ENCODE peak calls at places on chromosome 3, in four cellular contexts. One of them, this sample, is unnamed.

GRCh38 chr3:134370611-134371451 is 3.4 kb downstream of the AMOTL2 start:
- DNase-seq in A549: no peak
- DNase-seq in K562: no peak
- DNase-seq in HepG2: no peak
- DNase-seq in this sample: no peak

GRCh38 chr3:73530030-73530411 is 94.7 kb downstream of the PDZRN3 start:
- DNase-seq in A549: no peak
- DNase-seq in K562: no peak
- DNase-seq in HepG2: no peak
- DNase-seq in this sample: no peak

GRCh38 chr3:67635806-67636205 is 18.6 kb downstream of the SUCLG2 start:
- DNase-seq in A549: no peak
- DNase-seq in K562: no peak
- DNase-seq in HepG2: no peak
- DNase-seq in this sample: no peak

GRCh38 chr3:153961498-153961897 is 159.7 kb upstream of the ARHGEF26 start:
- DNase-seq in A549: no peak
- DNase-seq in K562: no peak
- DNase-seq in HepG2: no peak
- DNase-seq in this sample: no peak

GRCh38 chr3:102163039-102163817 is 271.6 kb upstream of the ZPLD1 start:
- DNase-seq in A549: peak; percentile 93
- DNase-seq in K562: no peak
- DNase-seq in HepG2: no peak
- DNase-seq in this sample: no peak

GRCh38 chr3:193176690-193177089 is 64.3 kb upstream of the PLAAT1 start:
- DNase-seq in A549: no peak
- DNase-seq in K562: peak; percentile 1
- DNase-seq in HepG2: no peak
- DNase-seq in this sample: no peak

GRCh38 chr3:15637131-15637951 is 35.8 kb downstream of the BTD start:
- DNase-seq in A549: no peak
- DNase-seq in K562: no peak
- DNase-seq in HepG2: no peak
- DNase-seq in this sample: no peak

GRCh38 chr3:40780801-40781406 is 256.1 kb downstream of the ZNF621 start:
- DNase-seq in A549: no peak
- DNase-seq in K562: no peak
- DNase-seq in HepG2: no peak
- DNase-seq in this sample: no peak

GRCh38 chr3:90036931-90037330 is 929.5 kb downstream of the EPHA3 start:
- DNase-seq in A549: no peak
- DNase-seq in K562: no peak
- DNase-seq in HepG2: no peak
- DNase-seq in this sample: no peak

GRCh38 chr3:40574661-40575060 is 49.9 kb downstream of the ZNF621 start:
- DNase-seq in A549: no peak
- DNase-seq in K562: peak; percentile 23
- DNase-seq in HepG2: no peak
- DNase-seq in this sample: no peak

GRCh38 chr3:185732782-185733181 is 92.1 kb downstream of the IGF2BP2 start:
- DNase-seq in A549: no peak
- DNase-seq in K562: no peak
- DNase-seq in HepG2: peak; percentile 76
- DNase-seq in this sample: no peak

GRCh38 chr3:193836918-193837317 is 243.9 kb downstream of the OPA1 start:
- DNase-seq in A549: no peak
- DNase-seq in K562: peak; percentile 62
- DNase-seq in HepG2: no peak
- DNase-seq in this sample: no peak

GRCh38 chr3:192885374-192885773 is 32.3 kb downstream of the MB21D2 start:
- DNase-seq in A549: no peak
- DNase-seq in K562: no peak
- DNase-seq in HepG2: no peak
- DNase-seq in this sample: no peak

GRCh38 chr3:55968331-55968730 is 481.2 kb upstream of the WNT5A start:
- DNase-seq in A549: no peak
- DNase-seq in K562: no peak
- DNase-seq in HepG2: no peak
- DNase-seq in this sample: no peak

GRCh38 chr3:176785207-176785606 is 412.1 kb downstream of the TBL1XR1 start:
- DNase-seq in A549: no peak
- DNase-seq in K562: no peak
- DNase-seq in HepG2: no peak
- DNase-seq in this sample: no peak

GRCh38 chr3:14997941-14998340 is 50.6 kb downstream of the NR2C2 start:
- DNase-seq in A549: no peak
- DNase-seq in K562: no peak
- DNase-seq in HepG2: no peak
- DNase-seq in this sample: no peak

GRCh38 chr3:189778340-189778950 is 147.3 kb downstream of the TP63 start:
- DNase-seq in A549: no peak
- DNase-seq in K562: no peak
- DNase-seq in HepG2: no peak
- DNase-seq in this sample: no peak

GRCh38 chr3:12194209-12194608 is 35.5 kb upstream of the TIMP4 start:
- DNase-seq in A549: peak; percentile 75
- DNase-seq in K562: no peak
- DNase-seq in HepG2: no peak
- DNase-seq in this sample: no peak

GRCh38 chr3:73399106-73399505 is 225.6 kb downstream of the PDZRN3 start:
- DNase-seq in A549: no peak
- DNase-seq in K562: no peak
- DNase-seq in HepG2: no peak
- DNase-seq in this sample: no peak

GRCh38 chr3:107269081-107269480 is 108.2 kb upstream of the CCDC54 start:
- DNase-seq in A549: no peak
- DNase-seq in K562: no peak
- DNase-seq in HepG2: no peak
- DNase-seq in this sample: no peak

GRCh38 chr3:100605358-100605757 is 4.0 kb upstream of the ADGRG7 start:
- DNase-seq in A549: no peak
- DNase-seq in K562: no peak
- DNase-seq in HepG2: no peak
- DNase-seq in this sample: no peak

GRCh38 chr3:53346514-53346913 is 829 bp downstream of the DCP1A start:
- DNase-seq in A549: peak; percentile 13
- DNase-seq in K562: no peak
- DNase-seq in HepG2: peak; percentile 32
- DNase-seq in this sample: no peak

GRCh38 chr3:136334209-136334608 is 84.1 kb downstream of the PCCB start:
- DNase-seq in A549: no peak
- DNase-seq in K562: no peak
- DNase-seq in HepG2: no peak
- DNase-seq in this sample: no peak

GRCh38 chr3:166785851-166786250 is 594.2 kb downstream of the ZBBX start:
- DNase-seq in A549: no peak
- DNase-seq in K562: no peak
- DNase-seq in HepG2: no peak
- DNase-seq in this sample: no peak

GRCh38 chr3:97880267-97880666 is 58.5 kb downstream of the CRYBG3 start:
- DNase-seq in A549: no peak
- DNase-seq in K562: no peak
- DNase-seq in HepG2: peak; percentile 6
- DNase-seq in this sample: no peak

GRCh38 chr3:22392286-22392685 is 641.3 kb upstream of the ZNF385D start:
- DNase-seq in A549: no peak
- DNase-seq in K562: no peak
- DNase-seq in HepG2: no peak
- DNase-seq in this sample: no peak

GRCh38 chr3:44929782-44930181 is 46.2 kb downstream of the ZDHHC3 start:
- DNase-seq in A549: no peak
- DNase-seq in K562: no peak
- DNase-seq in HepG2: no peak
- DNase-seq in this sample: no peak

GRCh38 chr3:72907131-72907697 is 19.4 kb downstream of the GXYLT2 start:
- DNase-seq in A549: no peak
- DNase-seq in K562: no peak
- DNase-seq in HepG2: no peak
- DNase-seq in this sample: no peak

DNA sequence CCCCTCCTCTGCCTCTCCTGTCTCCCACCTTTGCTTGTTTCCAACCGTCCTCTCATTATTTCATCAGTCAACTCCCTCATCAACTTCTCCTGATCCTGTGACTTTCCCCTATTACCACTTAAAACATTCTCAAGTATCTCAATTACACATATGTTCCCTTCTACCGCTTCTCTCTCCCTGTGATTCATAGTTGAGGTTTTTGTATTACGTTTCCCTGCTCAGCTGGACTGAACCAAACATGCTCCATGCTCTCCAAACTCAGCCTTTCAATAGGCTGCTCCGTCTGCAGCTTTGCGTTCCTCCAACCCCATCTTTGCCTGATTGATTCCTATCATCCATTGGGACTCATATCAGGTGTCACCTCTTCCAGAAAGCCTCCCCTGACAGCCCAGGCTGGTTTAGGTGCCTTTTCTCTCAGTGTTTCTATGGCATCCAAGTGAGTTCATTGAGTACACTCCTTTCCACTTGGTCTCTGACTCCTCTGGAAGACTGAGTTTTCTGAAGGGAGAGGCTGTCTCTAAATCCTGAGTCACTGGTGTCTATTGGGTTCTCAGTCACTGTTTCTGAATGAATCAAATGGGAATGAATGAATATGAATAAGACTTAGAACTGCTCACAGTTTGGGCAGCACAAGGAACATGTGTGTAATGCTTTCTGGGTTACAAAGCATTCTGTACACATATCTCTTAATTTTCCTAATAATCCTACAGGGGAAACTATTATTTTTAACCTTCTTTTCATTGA is 56.4 kb downstream of the PLD1 start:
- DNase-seq in A549: no peak
- DNase-seq in K562: no peak
- DNase-seq in HepG2: no peak
- DNase-seq in this sample: no peak
- TF ChIP-seq MAX in A549: no peak
- TF ChIP-seq MAX in K562: no peak
- TF ChIP-seq MAX in HepG2: no peak
- TF ChIP-seq MAX in this sample: no peak

GRCh38 chr3:37862219-37862711 is 585 bp downstream of the CTDSPL start:
- DNase-seq in A549: peak; percentile 38
- DNase-seq in K562: peak; percentile 78
- DNase-seq in HepG2: no peak
- DNase-seq in this sample: no peak

GRCh38 chr3:37862712-37863551 is 1.3 kb downstream of the CTDSPL start:
- DNase-seq in A549: peak; percentile 42
- DNase-seq in K562: no peak
- DNase-seq in HepG2: peak; percentile 66
- DNase-seq in this sample: no peak

GRCh38 chr3:37863552-37863865 is 1.8 kb downstream of the CTDSPL start:
- DNase-seq in A549: no peak
- DNase-seq in K562: no peak
- DNase-seq in HepG2: no peak
- DNase-seq in this sample: no peak

GRCh38 chr3:37864904-37865303 is 3.2 kb downstream of the CTDSPL start:
- DNase-seq in A549: peak; percentile 15
- DNase-seq in K562: no peak
- DNase-seq in HepG2: peak; percentile 30
- DNase-seq in this sample: no peak

GRCh38 chr3:37863949-37864822 is 2.5 kb downstream of the CTDSPL start:
- DNase-seq in A549: peak; percentile 23
- DNase-seq in K562: no peak
- DNase-seq in HepG2: peak; percentile 61
- DNase-seq in this sample: no peak
- TF ChIP-seq MAFK in A549: no peak
- TF ChIP-seq MAFK in K562: no peak
- TF ChIP-seq MAFK in HepG2: no peak
- TF ChIP-seq MAFK in this sample: no peak

GRCh38 chr3:105974381-105974780 is 105.6 kb upstream of the CBLB start:
- DNase-seq in A549: no peak
- DNase-seq in K562: no peak
- DNase-seq in HepG2: no peak
- DNase-seq in this sample: no peak

GRCh38 chr3:105984837-105985236 is 116.0 kb upstream of the CBLB start:
- DNase-seq in A549: no peak
- DNase-seq in K562: no peak
- DNase-seq in HepG2: no peak
- DNase-seq in this sample: no peak

GRCh38 chr3:105976211-105976610 is 107.4 kb upstream of the CBLB start:
- DNase-seq in A549: no peak
- DNase-seq in K562: no peak
- DNase-seq in HepG2: no peak
- DNase-seq in this sample: no peak

GRCh38 chr3:105982207-105982606 is 113.4 kb upstream of the CBLB start:
- DNase-seq in A549: no peak
- DNase-seq in K562: no peak
- DNase-seq in HepG2: no peak
- DNase-seq in this sample: no peak

DNA sequence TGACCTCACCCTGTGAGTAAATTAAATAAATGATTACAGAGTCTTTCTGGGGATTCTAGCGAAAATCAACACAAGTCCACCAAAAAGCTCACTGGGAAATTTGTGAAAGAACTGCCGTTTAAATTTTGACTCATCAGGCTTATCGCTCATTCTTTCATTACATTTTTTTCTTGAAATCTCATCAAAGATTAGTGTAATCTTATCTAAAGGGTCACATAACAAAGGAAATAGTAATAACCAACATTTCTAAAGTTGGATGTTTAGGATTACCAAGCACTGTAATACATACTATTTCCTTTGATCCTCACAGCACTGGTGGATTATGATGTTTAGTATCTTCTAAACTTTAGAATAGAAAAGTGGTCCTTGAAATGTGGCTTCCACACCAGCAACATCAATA is 111.1 kb upstream of the CBLB start:
- DNase-seq in A549: no peak
- DNase-seq in K562: no peak
- DNase-seq in HepG2: no peak
- DNase-seq in this sample: no peak
- TF ChIP-seq MAX in A549: no peak
- TF ChIP-seq MAX in K562: no peak
- TF ChIP-seq MAX in HepG2: no peak
- TF ChIP-seq MAX in this sample: no peak

DNA sequence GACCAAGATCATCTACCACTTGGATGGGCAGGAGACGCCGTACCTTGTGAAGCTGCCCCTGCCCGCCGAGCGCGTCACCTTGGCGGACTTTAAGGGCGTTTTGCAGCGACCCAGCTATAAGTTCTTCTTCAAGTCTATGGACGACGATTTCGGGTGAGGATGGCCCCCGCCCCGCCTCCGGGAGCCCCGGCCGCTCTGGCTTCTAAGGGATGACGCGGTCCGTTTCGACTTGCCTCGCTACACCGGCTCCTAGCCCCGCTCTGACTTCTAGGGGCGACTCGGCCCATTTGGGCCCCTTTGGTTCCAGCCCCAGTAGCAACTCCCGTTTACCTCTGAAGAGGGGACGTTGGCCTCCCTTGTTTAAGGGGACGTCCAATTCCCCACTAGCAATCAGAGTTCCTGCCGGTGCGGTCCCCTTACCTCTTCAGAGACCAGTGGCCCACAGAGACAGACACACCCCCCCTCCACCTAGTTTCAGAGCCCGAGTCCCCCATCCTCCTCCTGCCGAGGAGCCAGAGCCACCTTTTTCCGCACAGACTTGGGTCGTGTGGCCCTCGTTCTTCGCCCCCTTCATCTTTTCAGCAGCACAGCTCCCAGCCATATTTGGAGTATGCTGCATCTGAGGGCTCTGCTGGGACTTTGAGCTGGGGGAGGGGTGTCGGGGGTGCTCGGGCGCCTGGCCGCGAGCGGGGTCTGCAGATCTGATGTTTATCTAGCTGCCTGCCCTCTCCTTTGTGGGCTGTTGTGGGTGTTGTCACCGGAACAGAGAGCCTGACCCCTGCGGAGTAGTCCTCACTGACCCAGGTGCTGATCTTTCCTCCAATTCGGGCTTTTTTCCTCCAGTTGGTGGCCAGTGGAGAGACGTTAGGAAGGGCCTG is 706 bp downstream of the DVL3 start:
- DNase-seq in A549: no peak
- DNase-seq in K562: peak; percentile 49
- DNase-seq in HepG2: peak; percentile 68
- DNase-seq in this sample: peak; percentile 69
- TF ChIP-seq MAFK in A549: no peak
- TF ChIP-seq MAFK in K562: no peak
- TF ChIP-seq MAFK in HepG2: no peak
- TF ChIP-seq MAFK in this sample: no peak

This sample was measured in H1.